ENCODE peak calls at places on chromosomes 12 and 14, in six cellular contexts. N is mesenchymal stem cell, O is IMR-90, X is H9, F is mesendoderm, Q is neuronal stem cell. G is an unnamed sample.
A peak's percentile ranks its signal among the peaks of the same experiment; 100 is the strongest.

GRCh38 chr12:107033758-107034739 is 47.1 kb upstream of the MTERF2 start:
- DNase-seq in X (no peak), Q (no peak), N (no peak), O (no peak), F (no peak), G (no peak)

GRCh38 chr14:73236752-73237218 is 521 bp upstream of the PAPLN start:
- DNase-seq in X (no peak), Q (no peak), O (no peak), F (peak; percentile 11), N (no peak), G (no peak)

GRCh38 chr14:74658535-74659130 is 46.6 kb upstream of the LTBP2 start:
- DNase-seq in X (no peak), N (no peak), F (no peak), Q (no peak), O (peak; percentile 69), G (no peak)

GRCh38 chr12:10235761-10236631 is 23.3 kb downstream of the GABARAPL1 start:
- DNase-seq in Q (no peak), N (peak; percentile 53), O (peak; percentile 44), F (peak; percentile 65), X (no peak), G (no peak)

GRCh38 chr12:108930756-108931155 is 50.9 kb downstream of the DAO start:
- DNase-seq in N (no peak), F (no peak), O (no peak), Q (no peak), X (no peak), G (no peak)

GRCh38 chr12:107622005-107622404 is 63.6 kb upstream of the PWP1 start:
- DNase-seq in N (no peak), O (peak; percentile 3), F (peak; percentile 69), X (peak; percentile 76), Q (no peak), G (no peak)

GRCh38 chr14:103207038-103207403 is 83.8 kb downstream of the TNFAIP2 start:
- DNase-seq in Q (no peak), O (no peak), N (peak; percentile 27), F (peak; percentile 71), X (peak; percentile 80), G (peak; percentile 23)

GRCh38 chr12:12467701-12468218 is 94.9 kb downstream of the DUSP16 start:
- DNase-seq in N (no peak), F (no peak), Q (no peak), O (peak; percentile 11), X (no peak), G (no peak)

GRCh38 chr14:53127151-53127550 is 26.0 kb downstream of the DDHD1 start:
- DNase-seq in N (no peak), X (no peak), F (no peak), Q (no peak), O (no peak), G (no peak)

GRCh38 chr14:91012050-91012449 is 48.4 kb downstream of the RPS6KA5 start:
- DNase-seq in Q (no peak), F (no peak), O (no peak), X (no peak), N (no peak), G (no peak)

GRCh38 chr14:22510527-22511110 is 78.4 kb downstream of the DAD1 start:
- DNase-seq in F (no peak), Q (no peak), O (peak; percentile 74), X (no peak), N (peak; percentile 71), G (no peak)

GRCh38 chr12:119444462-119445044 is 110.0 kb downstream of the CCDC60 start:
- DNase-seq in N (no peak), Q (peak; percentile 69), X (peak; percentile 87), F (peak; percentile 88), O (no peak), G (peak; percentile 43)

GRCh38 chr14:73633115-73633514 is 11.7 kb upstream of the DNAL1 start:
- DNase-seq in O (no peak), N (no peak), F (no peak), Q (no peak), X (no peak), G (no peak)

GRCh38 chr14:22379727-22380126 is 209.3 kb downstream of the DAD1 start:
- DNase-seq in N (no peak), Q (no peak), X (no peak), O (peak; percentile 56), F (no peak), G (no peak)

DNA sequence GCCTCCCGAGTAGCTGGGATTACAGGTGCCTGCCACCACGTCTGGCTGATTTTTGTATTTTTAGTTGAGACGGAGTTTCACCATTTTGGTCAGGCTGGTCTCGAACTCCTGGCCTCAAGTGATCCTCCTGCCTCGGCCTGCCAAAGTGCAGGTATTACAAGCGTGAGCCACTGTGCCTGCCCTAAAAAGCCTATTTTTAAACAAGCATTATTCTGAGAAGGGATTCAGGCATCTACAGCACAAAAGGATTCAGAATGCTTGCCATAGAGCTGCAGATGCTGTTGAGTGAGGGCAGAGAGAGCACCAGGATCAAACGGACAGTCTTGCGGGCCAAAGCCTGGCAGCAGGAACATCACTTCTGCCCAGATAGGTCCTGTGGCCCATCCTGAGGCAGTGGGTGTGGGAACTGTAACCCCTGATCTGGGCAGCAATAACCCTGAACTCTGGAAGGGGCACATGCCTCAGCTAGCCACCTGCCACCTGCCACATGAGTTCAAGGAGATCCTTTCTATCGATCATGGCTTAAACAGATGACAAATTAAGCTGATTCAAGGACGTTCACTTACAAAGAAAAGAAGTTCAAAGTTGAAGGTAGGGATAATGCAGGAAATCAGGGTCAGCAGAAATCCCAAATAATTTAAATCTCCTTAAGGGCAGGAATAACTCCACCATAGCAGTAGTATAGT is 16.8 kb upstream of the SNX6 start:
- DNase-seq in X (no peak), Q (no peak), O (no peak), N (no peak), F (no peak), G (no peak)
- H2AK5ac ChIP-seq in X (no peak overlapping the region), Q (no peak overlapping the region), O (peak overlapping the region; percentile 59), N (peak overlapping the region; percentile 3), F (no peak overlapping the region), G (no peak overlapping the region)

DNA sequence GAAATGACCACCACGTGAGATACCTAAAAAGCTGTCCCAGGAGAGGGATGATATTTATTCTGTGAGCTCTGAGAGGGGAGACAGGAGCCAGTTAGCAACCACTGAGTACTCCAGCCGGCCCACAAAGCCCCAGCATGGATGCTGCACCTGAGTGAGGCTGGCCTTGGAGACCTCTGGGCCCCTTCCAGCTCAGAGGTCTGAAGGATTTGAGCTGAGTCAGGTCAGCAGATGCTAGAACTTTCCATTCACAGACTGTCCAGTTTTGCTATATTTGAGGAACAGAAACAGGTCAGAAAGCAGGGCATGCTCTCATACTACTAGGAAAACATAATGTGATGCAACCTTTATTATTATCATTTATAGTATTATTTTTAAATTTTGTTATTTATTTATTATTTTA is 15.0 kb upstream of the MAPKAPK5 start:
- DNase-seq in X (no peak), O (no peak), Q (no peak), N (no peak), F (no peak), G (no peak)
- H2AK5ac ChIP-seq in X (no peak overlapping the region), O (no peak overlapping the region), Q (no peak overlapping the region), N (no peak overlapping the region), F (no peak overlapping the region), G (no peak overlapping the region)

GRCh38 chr12:52975820-52976573 is 27.1 kb downstream of the KRT18 start:
- DNase-seq in O (peak; percentile 27), F (peak; percentile 94), Q (no peak), X (peak; percentile 86), N (peak; percentile 82), G (no peak)

GRCh38 chr12:52980096-52980694 is 26.1 kb upstream of the EIF4B start:
- DNase-seq in O (no peak), X (no peak), Q (no peak), N (no peak), F (peak; percentile 69), G (no peak)

GRCh38 chr12:52977195-52977594 is 28.3 kb downstream of the KRT18 start:
- DNase-seq in X (no peak), Q (no peak), O (no peak), F (peak; percentile 51), N (no peak), G (no peak)

GRCh38 chr12:52975204-52975603 is 26.3 kb downstream of the KRT18 start:
- DNase-seq in O (peak; percentile 55), F (no peak), X (no peak), Q (no peak), N (peak; percentile 85), G (no peak)

DNA sequence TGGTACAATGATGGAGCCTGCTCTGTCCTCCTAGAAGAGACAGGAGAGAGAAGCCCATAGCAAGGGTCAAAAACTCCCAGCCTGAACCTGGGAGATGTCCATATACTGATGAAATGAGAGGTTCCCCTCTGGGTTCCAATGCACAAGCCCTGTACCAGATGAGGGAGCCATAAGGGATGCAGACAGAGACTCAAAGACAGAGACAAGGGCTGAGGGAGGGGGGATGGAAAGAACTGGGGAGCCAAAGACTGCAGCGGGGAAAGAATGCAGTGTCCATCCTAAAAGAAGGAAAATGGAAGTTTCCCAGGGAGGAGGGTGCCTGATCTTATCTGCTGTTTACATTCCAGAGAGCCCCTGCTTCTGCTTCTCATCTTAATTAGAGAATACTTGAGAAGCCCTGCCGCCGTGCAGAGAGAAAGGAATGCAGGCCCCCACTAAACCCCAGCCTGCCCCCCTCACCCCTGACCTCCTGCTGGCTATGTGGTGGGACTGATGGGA is 27.7 kb downstream of the KRT18 start:
- DNase-seq in N (peak; percentile 95), F (peak; percentile 97), X (no peak), Q (no peak), O (peak; percentile 70), G (no peak)
- H2AK5ac ChIP-seq in N (no peak overlapping the region), F (peak overlapping the region; percentile 95), X (no peak overlapping the region), Q (no peak overlapping the region), O (peak overlapping the region; percentile 78), G (no peak overlapping the region)

GRCh38 chr12:131856366-131857097 is 28.3 kb downstream of the MMP17 start:
- DNase-seq in Q (no peak), N (no peak), F (no peak), X (no peak), O (no peak), G (no peak)

GRCh38 chr12:131860472-131861260 is 32.5 kb downstream of the MMP17 start:
- DNase-seq in F (peak; percentile 78), O (peak; percentile 57), X (peak; percentile 85), Q (peak; percentile 21), N (peak; percentile 94), G (no peak)

GRCh38 chr12:131854861-131855476 is 26.8 kb downstream of the MMP17 start:
- DNase-seq in F (no peak), Q (no peak), N (no peak), X (no peak), O (no peak), G (no peak)

GRCh38 chr12:131855521-131856142 is 27.4 kb downstream of the MMP17 start:
- DNase-seq in O (no peak), X (peak; percentile 59), N (no peak), Q (no peak), F (no peak), G (no peak)

DNA sequence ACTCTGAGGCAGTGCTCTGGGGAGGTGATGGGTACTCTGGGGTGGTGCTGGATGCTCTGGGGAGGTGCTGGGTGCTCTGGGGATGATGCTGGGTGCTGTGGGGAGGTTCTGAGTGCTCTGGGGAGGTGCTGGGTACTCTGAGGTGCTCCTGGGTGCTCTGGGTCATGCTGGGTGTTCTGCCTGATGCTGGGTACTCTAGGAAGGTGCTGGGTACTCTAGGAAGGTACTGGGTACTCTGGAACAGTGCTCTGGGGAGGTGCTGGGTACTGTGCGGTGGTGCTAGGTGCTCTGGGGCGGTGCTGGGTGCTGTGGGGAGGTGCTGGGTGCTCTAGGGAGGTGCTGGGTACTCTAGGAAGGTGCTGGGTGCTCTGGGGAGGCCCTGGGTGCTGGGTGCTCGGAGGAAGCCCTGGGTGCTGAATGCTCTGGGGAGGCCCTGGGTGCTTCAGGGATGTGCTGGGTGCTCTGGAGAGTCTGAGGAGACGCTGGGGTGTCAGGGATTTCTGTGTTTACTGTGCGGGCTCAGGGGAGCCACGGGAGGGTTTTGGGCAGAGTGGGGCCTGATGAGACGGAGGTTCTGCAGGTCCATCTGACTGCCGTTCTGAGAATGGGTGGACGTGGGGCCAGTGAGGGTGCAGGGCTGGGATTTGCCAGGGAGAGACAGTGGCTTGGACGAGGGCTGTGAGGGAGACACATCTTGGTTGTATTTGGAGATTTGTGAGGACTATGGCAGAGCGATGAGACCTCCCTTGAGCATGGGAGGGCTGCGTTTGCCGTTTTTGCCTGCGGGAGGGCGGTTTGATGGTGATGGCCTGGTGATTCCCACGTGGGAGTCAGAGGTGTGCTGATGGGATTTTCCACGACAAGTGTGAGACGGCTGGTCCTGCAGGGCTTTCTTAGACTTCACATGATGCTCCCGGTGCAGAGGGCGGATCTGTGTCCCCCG is 30.0 kb downstream of the MMP17 start:
- DNase-seq in N (no peak), Q (no peak), O (no peak), F (no peak), X (peak; percentile 29), G (no peak)
- H2AK5ac ChIP-seq in N (no peak overlapping the region), Q (peak overlapping the region; percentile 20), O (peak overlapping the region; percentile 14), F (no peak overlapping the region), X (no peak overlapping the region), G (no peak overlapping the region)